ENCODE peak calls at places on chromosome 6, in six cellular contexts. One of them, this sample, is unnamed.

GRCh38 chr6:31815025-31815838 is at the start of the genes HSPA1A and HSPA1L:
- DNase-seq in mesenchymal stem cell: peak
- DNase-seq in H1: peak
- DNase-seq in IMR-90: peak
- DNase-seq in mesendoderm: peak
- DNase-seq in H9: peak
- DNase-seq in this sample: peak

GRCh38 chr6:118739976-118740771 is 88.8 kb upstream of the CEP85L start:
- DNase-seq in H9: no peak
- DNase-seq in mesenchymal stem cell: peak
- DNase-seq in mesendoderm: no peak
- DNase-seq in IMR-90: peak
- DNase-seq in H1: no peak
- DNase-seq in this sample: no peak

GRCh38 chr6:132687306-132687705 is 26.5 kb downstream of the VNN1 start:
- DNase-seq in mesenchymal stem cell: peak
- DNase-seq in IMR-90: peak
- DNase-seq in H9: no peak
- DNase-seq in H1: no peak
- DNase-seq in mesendoderm: no peak
- DNase-seq in this sample: no peak

GRCh38 chr6:54646551-54647300 is 199.8 kb upstream of the FAM83B start:
- DNase-seq in mesendoderm: no peak
- DNase-seq in H1: no peak
- DNase-seq in IMR-90: no peak
- DNase-seq in mesenchymal stem cell: no peak
- DNase-seq in H9: no peak
- DNase-seq in this sample: no peak

GRCh38 chr6:166502453-166502852 is 84.0 kb downstream of the RAMACL start:
- DNase-seq in H1: no peak
- DNase-seq in IMR-90: no peak
- DNase-seq in mesenchymal stem cell: no peak
- DNase-seq in H9: no peak
- DNase-seq in mesendoderm: no peak
- DNase-seq in this sample: no peak

GRCh38 chr6:39496951-39497350 is 174.4 kb upstream of the KCNK16 start:
- DNase-seq in IMR-90: no peak
- DNase-seq in H1: no peak
- DNase-seq in mesenchymal stem cell: peak
- DNase-seq in mesendoderm: no peak
- DNase-seq in H9: no peak
- DNase-seq in this sample: no peak

GRCh38 chr6:36834576-36835293 is 4.5 kb downstream of the CPNE5 start:
- DNase-seq in H1: peak
- DNase-seq in H9: no peak
- DNase-seq in IMR-90: no peak
- DNase-seq in mesendoderm: peak
- DNase-seq in mesenchymal stem cell: no peak
- DNase-seq in this sample: no peak

GRCh38 chr6:45830441-45831139 is 185.1 kb downstream of the CLIC5 start:
- DNase-seq in H1: no peak
- DNase-seq in mesenchymal stem cell: peak
- DNase-seq in IMR-90: no peak
- DNase-seq in H9: no peak
- DNase-seq in mesendoderm: no peak
- DNase-seq in this sample: no peak

DNA sequence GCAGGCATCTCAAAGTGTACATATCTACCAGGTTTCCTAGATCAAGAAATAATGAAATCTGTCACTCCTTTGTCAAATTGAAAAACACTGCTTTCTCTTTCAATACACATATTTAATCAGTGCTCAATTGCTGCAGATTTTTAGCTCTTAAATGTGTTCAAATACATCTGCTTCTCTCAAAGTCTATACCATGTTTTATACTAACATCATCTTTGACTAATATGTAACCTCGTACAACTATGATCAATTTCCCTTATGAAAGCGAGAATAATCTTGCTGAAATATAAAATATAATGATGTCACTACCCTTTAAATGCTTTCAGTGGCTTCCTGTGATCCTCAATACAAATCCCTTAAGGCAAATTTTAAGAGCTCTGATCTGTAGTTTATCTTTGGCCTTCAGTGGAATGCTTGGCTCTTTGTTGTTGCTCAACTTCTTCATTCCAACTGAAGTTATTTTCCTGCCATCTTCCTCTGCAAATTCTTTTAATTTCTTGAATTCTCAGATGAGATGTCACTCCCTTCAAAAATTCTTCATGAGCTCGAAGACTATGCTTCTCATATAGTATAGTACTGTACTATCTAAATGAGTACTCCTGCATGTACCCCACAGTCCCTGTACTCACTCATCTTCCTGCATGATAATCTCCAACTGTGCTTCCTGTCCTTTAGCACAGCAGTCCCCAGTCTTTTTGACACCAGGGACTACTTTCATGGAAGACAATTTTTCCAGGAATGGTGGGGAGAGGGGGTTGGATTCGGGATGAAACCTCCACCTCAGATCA is 545.1 kb upstream of the GJE1 start:
- DNase-seq in mesenchymal stem cell: peak
- DNase-seq in H1: no peak
- DNase-seq in mesendoderm: peak
- DNase-seq in H9: no peak
- DNase-seq in IMR-90: peak
- DNase-seq in this sample: no peak
- H2BK5ac ChIP-seq in mesenchymal stem cell: no peak
- H2BK5ac ChIP-seq in H1: no peak
- H2BK5ac ChIP-seq in mesendoderm: no peak
- H2BK5ac ChIP-seq in H9: no peak
- H2BK5ac ChIP-seq in IMR-90: peak
- H2BK5ac ChIP-seq in this sample: no peak

GRCh38 chr6:105326838-105327745 is 75.8 kb downstream of the PREP start:
- DNase-seq in mesenchymal stem cell: peak
- DNase-seq in mesendoderm: peak
- DNase-seq in H9: no peak
- DNase-seq in IMR-90: peak
- DNase-seq in H1: no peak
- DNase-seq in this sample: no peak

GRCh38 chr6:105324386-105325000 is 78.4 kb downstream of the PREP start:
- DNase-seq in mesendoderm: no peak
- DNase-seq in H1: no peak
- DNase-seq in H9: no peak
- DNase-seq in IMR-90: no peak
- DNase-seq in mesenchymal stem cell: no peak
- DNase-seq in this sample: no peak

GRCh38 chr6:105330364-105330763 is 72.5 kb downstream of the PREP start:
- DNase-seq in mesendoderm: no peak
- DNase-seq in mesenchymal stem cell: no peak
- DNase-seq in H9: no peak
- DNase-seq in H1: no peak
- DNase-seq in IMR-90: no peak
- DNase-seq in this sample: no peak

GRCh38 chr6:105322499-105323231 is 80.2 kb downstream of the PREP start:
- DNase-seq in mesenchymal stem cell: no peak
- DNase-seq in mesendoderm: no peak
- DNase-seq in IMR-90: no peak
- DNase-seq in H1: no peak
- DNase-seq in H9: no peak
- DNase-seq in this sample: no peak

DNA sequence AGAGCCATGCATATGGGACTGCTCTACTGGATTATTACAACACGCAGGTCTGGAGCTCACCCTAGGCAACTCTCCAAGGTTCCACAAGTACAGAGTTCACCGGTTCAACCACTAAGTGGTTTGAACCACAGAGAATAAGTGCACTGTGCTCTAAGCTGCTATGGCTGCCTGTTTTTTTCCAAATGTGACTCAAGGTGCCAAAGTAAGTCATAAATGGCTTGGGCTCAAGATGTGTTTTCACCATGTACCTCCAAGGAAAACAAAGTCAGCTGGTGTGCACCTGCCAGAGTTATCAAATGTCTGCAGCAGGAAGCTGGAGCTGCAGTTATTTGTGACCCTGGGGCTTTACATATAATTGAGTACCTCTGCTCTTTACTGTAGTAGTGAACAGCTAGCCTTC is 76.7 kb downstream of the PREP start:
- DNase-seq in mesenchymal stem cell: peak
- DNase-seq in IMR-90: peak
- DNase-seq in H9: no peak
- DNase-seq in mesendoderm: no peak
- DNase-seq in H1: no peak
- DNase-seq in this sample: no peak
- H2BK15ac ChIP-seq in mesenchymal stem cell: no peak
- H2BK15ac ChIP-seq in IMR-90: no peak
- H2BK15ac ChIP-seq in H9: no peak
- H2BK15ac ChIP-seq in mesendoderm: no peak
- H2BK15ac ChIP-seq in H1: no peak
- H2BK15ac ChIP-seq in this sample: no peak

DNA sequence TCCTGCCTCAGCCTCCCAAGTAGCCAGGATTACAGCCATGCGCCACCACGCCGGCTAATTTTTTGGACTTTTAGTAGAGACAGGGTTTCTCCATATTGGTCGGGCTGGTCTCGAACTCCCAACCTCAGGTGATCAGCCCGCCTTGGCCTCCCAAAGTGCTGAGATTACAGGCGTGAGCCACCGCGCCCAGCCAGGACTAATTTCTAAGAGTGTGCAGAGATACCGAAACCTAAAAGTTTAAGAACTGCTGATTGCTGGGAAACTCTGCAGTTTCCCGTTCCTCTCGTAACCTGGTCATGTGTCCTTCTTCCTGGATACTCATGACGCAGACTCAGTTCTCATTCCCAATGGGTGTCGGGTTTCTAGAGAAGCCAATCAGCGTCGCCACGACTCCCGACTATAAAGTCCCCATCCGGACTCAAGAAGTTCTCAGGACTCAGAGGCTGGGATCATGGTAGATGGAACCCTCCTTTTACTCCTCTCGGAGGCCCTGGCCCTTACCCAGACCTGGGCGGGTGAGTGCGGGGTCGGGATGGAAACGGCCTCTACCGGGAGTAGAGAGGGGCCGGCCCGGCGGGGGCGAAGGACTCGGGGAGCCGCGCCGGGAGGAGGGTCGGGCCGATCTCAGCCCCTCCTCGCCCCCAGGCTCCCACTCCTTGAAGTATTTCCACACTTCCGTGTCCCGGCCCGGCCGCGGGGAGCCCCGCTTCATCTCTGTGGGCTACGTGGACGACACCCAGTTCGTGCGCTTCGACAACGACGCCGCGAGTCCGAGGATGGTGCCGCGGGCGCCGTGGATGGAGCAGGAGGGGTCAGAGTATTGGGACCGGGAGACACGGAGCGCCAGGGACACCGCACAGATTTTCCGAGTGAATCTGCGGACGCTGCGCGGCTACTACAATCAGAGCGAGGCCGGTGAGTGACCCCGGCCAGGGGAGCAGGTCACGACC is at the start of gene HLA-E:
- DNase-seq in H9: peak
- DNase-seq in IMR-90: peak
- DNase-seq in mesendoderm: peak
- DNase-seq in mesenchymal stem cell: peak
- DNase-seq in H1: peak
- DNase-seq in this sample: peak
- H2BK5ac ChIP-seq in H9: no peak
- H2BK5ac ChIP-seq in IMR-90: peak
- H2BK5ac ChIP-seq in mesendoderm: no peak
- H2BK5ac ChIP-seq in mesenchymal stem cell: peak
- H2BK5ac ChIP-seq in H1: no peak
- H2BK5ac ChIP-seq in this sample: peak

GRCh38 chr6:117237561-117237960 is 27.8 kb upstream of the VGLL2 start:
- DNase-seq in mesenchymal stem cell: no peak
- DNase-seq in H1: no peak
- DNase-seq in mesendoderm: no peak
- DNase-seq in IMR-90: no peak
- DNase-seq in H9: no peak
- DNase-seq in this sample: no peak
- H2BK15ac ChIP-seq in mesenchymal stem cell: no peak
- H2BK15ac ChIP-seq in H1: no peak
- H2BK15ac ChIP-seq in mesendoderm: no peak
- H2BK15ac ChIP-seq in IMR-90: no peak
- H2BK15ac ChIP-seq in H9: no peak
- H2BK15ac ChIP-seq in this sample: no peak

GRCh38 chr6:90284745-90285481 is 11.7 kb downstream of the BACH2 start:
- DNase-seq in H9: no peak
- DNase-seq in mesendoderm: peak
- DNase-seq in IMR-90: peak
- DNase-seq in mesenchymal stem cell: peak
- DNase-seq in H1: no peak
- DNase-seq in this sample: no peak
- H2BK5ac ChIP-seq in H9: no peak
- H2BK5ac ChIP-seq in mesendoderm: no peak
- H2BK5ac ChIP-seq in IMR-90: peak
- H2BK5ac ChIP-seq in mesenchymal stem cell: peak
- H2BK5ac ChIP-seq in H1: no peak
- H2BK5ac ChIP-seq in this sample: no peak

DNA sequence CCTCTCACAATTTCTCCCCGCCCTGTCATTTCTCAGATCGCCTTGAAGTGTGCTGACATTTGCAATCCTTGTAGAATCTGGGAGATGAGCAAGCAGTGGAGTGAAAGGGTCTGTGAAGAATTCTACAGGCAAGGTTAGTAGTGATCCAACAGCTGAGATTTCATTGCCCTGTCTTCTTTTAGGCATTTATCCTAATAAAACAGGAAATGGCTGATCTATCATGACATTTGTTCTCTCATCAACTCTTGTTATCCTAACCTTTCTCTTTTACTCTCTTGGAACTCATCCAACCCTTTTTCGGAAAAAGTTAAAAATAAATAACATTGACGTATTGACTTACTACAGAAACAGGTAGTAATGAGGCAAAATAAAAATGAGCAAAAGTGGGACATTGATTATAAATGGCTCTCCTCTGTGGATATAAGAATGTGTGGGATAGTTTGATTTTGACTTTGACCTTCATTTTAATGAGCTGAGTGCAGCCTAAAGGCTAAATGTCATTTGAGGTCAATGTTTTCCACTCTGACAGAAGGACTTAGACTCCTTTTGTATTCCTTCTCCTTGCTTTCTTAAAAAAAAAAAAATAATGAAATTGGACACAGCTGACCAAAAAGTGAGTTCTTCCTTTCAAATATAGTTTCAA is 68.8 kb downstream of the MTFR2 start:
- DNase-seq in H9: no peak
- DNase-seq in H1: no peak
- DNase-seq in mesenchymal stem cell: no peak
- DNase-seq in mesendoderm: no peak
- DNase-seq in IMR-90: no peak
- DNase-seq in this sample: no peak
- H2BK15ac ChIP-seq in H9: no peak
- H2BK15ac ChIP-seq in H1: no peak
- H2BK15ac ChIP-seq in mesenchymal stem cell: no peak
- H2BK15ac ChIP-seq in mesendoderm: no peak
- H2BK15ac ChIP-seq in IMR-90: no peak
- H2BK15ac ChIP-seq in this sample: no peak

This sample was measured in neuronal stem cell.